ENCODE peak calls at places on chromosomes 4 and X, in eight cellular contexts. C is H4; U is type B pancreatic cell; V is T47D; L is NCI-H446; O is CD8-positive, alpha-beta memory T cell; I is endodermal cell; P is stimulated activated CD8-positive, alpha-beta memory T cell treated with anti-CD3 and anti-CD28 coated beads, Interleukin-7, amount 100 ng/mL, for 1 hour. G is an unnamed sample.

GRCh38 chr4:68373513-68373912 is 23.6 kb upstream of the YTHDC1 start:
- DNase-seq in C (peak), U (peak), V (no peak), L (no peak), O (peak), I (peak), P (no peak), G (no peak)

GRCh38 chr4:26256016-26256415 is 64.8 kb upstream of the RBPJ start:
- DNase-seq in C (no peak), U (no peak), V (no peak), L (no peak), O (no peak), I (no peak), P (no peak), G (peak)

GRCh38 chrX:101160001-101160400 is 59.6 kb upstream of the DRP2 start:
- DNase-seq in C (no peak), U (no peak), V (no peak), L (no peak), O (no peak), I (no peak), P (no peak), G (no peak)

GRCh38 chr4:153260553-153261306 is 56.5 kb downstream of the TRIM2 start:
- DNase-seq in C (peak), U (no peak), V (no peak), L (no peak), O (no peak), I (no peak), P (no peak), G (no peak)

GRCh38 chr4:26088433-26088928 is 174.5 kb downstream of the SMIM20 start:
- DNase-seq in C (peak), U (no peak), V (no peak), L (no peak), O (no peak), I (no peak), P (no peak), G (peak)

GRCh38 chrX:35040871-35041270 is 98.3 kb downstream of the FAM47B start:
- DNase-seq in C (no peak), U (no peak), V (no peak), L (no peak), O (no peak), I (no peak), P (no peak), G (no peak)

GRCh38 chrX:110675866-110676265 is 119.8 kb downstream of the CHRDL1 start:
- DNase-seq in C (no peak), U (no peak), V (no peak), L (no peak), O (no peak), I (no peak), P (no peak), G (no peak)

GRCh38 chrX:115564243-115564642 is 3.3 kb downstream of the PLS3 start:
- DNase-seq in C (no peak), U (no peak), V (no peak), L (no peak), O (no peak), I (no peak), P (no peak), G (no peak)

GRCh38 chr4:80182237-80182866 is 15.0 kb upstream of the PRDM8 start:
- DNase-seq in C (no peak), U (no peak), V (no peak), L (peak), O (peak), I (no peak), P (no peak), G (no peak)

GRCh38 chrX:123084797-123085196 is 99.3 kb upstream of the GRIA3 start:
- DNase-seq in C (no peak), U (no peak), V (no peak), L (no peak), O (no peak), I (no peak), P (no peak), G (no peak)

GRCh38 chr4:88751258-88752075 is 53.8 kb upstream of the NAP1L5 start:
- DNase-seq in C (no peak), U (no peak), V (peak), L (no peak), O (no peak), I (no peak), P (no peak), G (no peak)

GRCh38 chr4:151940290-151940689 is 179.5 kb upstream of the GATB start:
- DNase-seq in C (no peak), U (no peak), V (no peak), L (no peak), O (no peak), I (no peak), P (no peak), G (no peak)

GRCh38 chr4:76993787-76994641 is 44.5 kb downstream of the SEPTIN11 start:
- DNase-seq in C (no peak), U (no peak), V (no peak), L (peak), O (peak), I (no peak), P (no peak), G (no peak)

GRCh38 chrX:55026143-55026542 is 4.6 kb downstream of the ALAS2 start:
- DNase-seq in C (no peak), U (no peak), V (no peak), L (no peak), O (no peak), I (no peak), P (no peak), G (no peak)

GRCh38 chrX:20265726-20266681 is 705 bp downstream of the RPS6KA3 start:
- DNase-seq in C (no peak), U (no peak), V (no peak), L (no peak), O (peak), I (peak), P (no peak), G (no peak)

GRCh38 chr4:25271866-25272265 is 38.0 kb downstream of the PI4K2B start:
- DNase-seq in C (no peak), U (no peak), V (no peak), L (no peak), O (no peak), I (no peak), P (no peak), G (no peak)

GRCh38 chr4:56480691-56481090 is 13.3 kb downstream of the SRP72 start:
- DNase-seq in C (no peak), U (no peak), V (no peak), L (no peak), O (no peak), I (no peak), P (no peak), G (no peak)